ENCODE peak calls at places on chromosomes 6 and 20, in ten cellular contexts. X is stomach, C is HCT116, Y is K562, O is upper lobe of left lung, R is sigmoid colon, W is breast epithelium, Z is H1, K is GM12892, B is prostate gland. S is an unnamed sample.

GRCh38 chr20:48224531-48224930 is 439.2 kb upstream of the SULF2 start:
- DNase-seq in X (no peak), C (no peak), Y (no peak), O (no peak), R (no peak), W (no peak), Z (no peak), K (no peak), B (no peak), S (no peak)

GRCh38 chr6:15462717-15463525 is 199.9 kb downstream of the DTNBP1 start:
- DNase-seq in X (no peak), C (no peak), Y (no peak), O (no peak), R (no peak), W (no peak), Z (no peak), K (no peak), B (no peak), S (no peak)

GRCh38 chr6:16804515-16805161 is 43.4 kb upstream of the ATXN1 start:
- DNase-seq in X (no peak), C (no peak), Y (no peak), O (no peak), R (no peak), W (no peak), Z (no peak), K (no peak), B (no peak), S (no peak)

GRCh38 chr6:8029243-8029870 is 34.8 kb downstream of the BLOC1S5 start:
- DNase-seq in X (no peak), C (no peak), Y (no peak), O (no peak), R (no peak), W (no peak), Z (no peak), K (no peak), B (no peak), S (no peak)

GRCh38 chr20:50762435-50763201 is 31.2 kb downstream of the PARD6B start:
- DNase-seq in X (peak), C (no peak), Y (no peak), O (peak), R (peak), W (peak), Z (no peak), K (no peak), B (peak), S (no peak)

GRCh38 chr6:23690650-23691049 is 435.4 kb upstream of the NRSN1 start:
- DNase-seq in X (no peak), C (no peak), Y (no peak), O (no peak), R (no peak), W (no peak), Z (no peak), K (no peak), B (no peak), S (no peak)

GRCh38 chr6:89350281-89351037 is 2.1 kb downstream of the UBE2J1 start:
- DNase-seq in X (no peak), C (no peak), Y (no peak), O (no peak), R (no peak), W (no peak), Z (no peak), K (no peak), B (no peak), S (no peak)

GRCh38 chr20:37579091-37579490 is 51.4 kb upstream of the BLCAP start:
- DNase-seq in X (no peak), C (no peak), Y (no peak), O (no peak), R (no peak), W (no peak), Z (no peak), K (no peak), B (no peak), S (no peak)

GRCh38 chr20:59055302-59055701 is 12.7 kb upstream of the PRELID3B start:
- DNase-seq in X (no peak), C (no peak), Y (no peak), O (no peak), R (no peak), W (no peak), Z (no peak), K (no peak), B (no peak), S (no peak)

GRCh38 chr6:169395080-169395805 is 141.6 kb upstream of the THBS2 start:
- DNase-seq in X (no peak), C (no peak), Y (no peak), O (no peak), R (no peak), W (no peak), Z (no peak), K (no peak), B (no peak), S (no peak)

GRCh38 chr6:169398342-169399105 is 144.9 kb upstream of the THBS2 start:
- DNase-seq in X (no peak), C (no peak), Y (no peak), O (no peak), R (no peak), W (no peak), Z (no peak), K (no peak), B (no peak), S (peak)

GRCh38 chr6:169396554-169397163 is 143.0 kb upstream of the THBS2 start:
- DNase-seq in X (no peak), C (no peak), Y (no peak), O (no peak), R (no peak), W (no peak), Z (no peak), K (no peak), B (no peak), S (no peak)

GRCh38 chr6:169393753-169394152 is 140.1 kb upstream of the THBS2 start:
- DNase-seq in X (no peak), C (no peak), Y (no peak), O (no peak), R (no peak), W (no peak), Z (no peak), K (no peak), B (no peak), S (no peak)

GRCh38 chr6:169397684-169398083 is 144.0 kb upstream of the THBS2 start:
- DNase-seq in X (no peak), C (no peak), Y (no peak), O (no peak), R (no peak), W (no peak), Z (no peak), K (no peak), B (no peak), S (no peak)
- TF ChIP-seq POLR2AphosphoS5 in X (no peak), C (no peak), Y (no peak), O (no peak), R (no peak), W (no peak), Z (no peak), K (no peak), B (no peak), S (no peak)

DNA sequence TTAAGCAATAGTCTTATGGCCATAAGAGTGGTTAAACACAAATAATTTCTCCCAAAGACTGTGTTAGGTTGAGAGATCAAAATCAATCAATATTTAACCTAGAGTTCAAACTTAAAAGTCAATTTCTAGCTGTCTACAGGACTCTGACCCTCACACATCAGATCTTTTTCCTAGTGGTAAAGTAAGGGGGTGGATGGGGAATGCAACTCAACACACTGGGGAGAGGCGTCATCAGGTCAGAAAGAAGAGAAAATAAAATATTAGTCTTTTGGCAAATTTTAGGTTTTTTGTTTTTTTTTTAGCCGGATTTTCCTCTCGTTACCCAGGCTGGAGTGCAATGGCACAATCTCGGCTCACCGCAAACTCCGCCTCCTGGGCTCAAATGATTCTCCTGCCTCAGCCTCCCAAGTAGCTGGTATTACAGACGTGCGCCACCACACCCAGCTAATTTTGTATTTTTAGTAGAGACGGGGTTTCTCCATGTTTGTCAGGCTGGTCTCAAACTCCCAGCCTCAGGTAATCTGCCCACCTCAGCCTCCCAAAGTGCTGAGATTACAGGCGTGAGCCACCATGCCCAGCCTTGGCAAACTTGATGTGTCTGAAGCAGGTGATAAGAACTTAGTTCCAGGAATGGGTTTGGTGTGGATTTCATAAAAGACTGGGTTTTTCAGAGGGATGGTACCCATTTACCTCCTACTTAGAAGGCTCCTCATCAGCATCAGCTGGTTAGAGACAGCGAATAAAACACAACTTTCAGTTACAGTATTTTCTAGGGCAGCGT is 65.9 kb downstream of the MKKS start:
- DNase-seq in X (no peak), C (no peak), Y (no peak), O (no peak), R (no peak), W (no peak), Z (no peak), K (no peak), B (no peak), S (no peak)
- TF ChIP-seq POLR2AphosphoS5 in X (no peak), C (no peak), Y (no peak), O (no peak), R (no peak), W (no peak), Z (no peak), K (no peak), B (no peak), S (no peak)

DNA sequence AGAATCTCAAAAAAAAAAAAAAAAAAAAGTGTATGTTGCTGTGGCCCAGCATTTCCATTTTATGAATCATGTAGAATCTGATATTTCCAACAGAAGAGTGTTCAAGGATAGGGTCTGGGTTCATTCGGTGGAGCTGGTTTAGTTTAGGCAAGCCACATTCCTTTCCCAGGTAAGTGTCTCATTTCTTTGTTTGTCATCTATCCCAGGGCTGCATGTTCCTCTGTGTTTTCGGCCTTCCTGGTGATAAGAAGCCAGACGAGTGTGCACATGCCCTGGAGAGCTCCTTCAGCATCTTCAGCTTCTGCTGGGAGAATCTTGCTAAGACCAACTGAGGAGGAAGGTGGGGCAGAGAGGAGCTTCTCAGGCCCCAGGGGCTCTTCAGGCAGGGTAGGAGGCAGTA is 38.2 kb downstream of the NFYA start:
- DNase-seq in X (no peak), C (no peak), Y (no peak), O (no peak), R (no peak), W (no peak), Z (no peak), K (no peak), B (peak), S (no peak)
- TF ChIP-seq POLR2AphosphoS5 in X (no peak), C (no peak), Y (no peak), O (no peak), R (no peak), W (no peak), Z (no peak), K (no peak), B (peak), S (no peak)

DNA sequence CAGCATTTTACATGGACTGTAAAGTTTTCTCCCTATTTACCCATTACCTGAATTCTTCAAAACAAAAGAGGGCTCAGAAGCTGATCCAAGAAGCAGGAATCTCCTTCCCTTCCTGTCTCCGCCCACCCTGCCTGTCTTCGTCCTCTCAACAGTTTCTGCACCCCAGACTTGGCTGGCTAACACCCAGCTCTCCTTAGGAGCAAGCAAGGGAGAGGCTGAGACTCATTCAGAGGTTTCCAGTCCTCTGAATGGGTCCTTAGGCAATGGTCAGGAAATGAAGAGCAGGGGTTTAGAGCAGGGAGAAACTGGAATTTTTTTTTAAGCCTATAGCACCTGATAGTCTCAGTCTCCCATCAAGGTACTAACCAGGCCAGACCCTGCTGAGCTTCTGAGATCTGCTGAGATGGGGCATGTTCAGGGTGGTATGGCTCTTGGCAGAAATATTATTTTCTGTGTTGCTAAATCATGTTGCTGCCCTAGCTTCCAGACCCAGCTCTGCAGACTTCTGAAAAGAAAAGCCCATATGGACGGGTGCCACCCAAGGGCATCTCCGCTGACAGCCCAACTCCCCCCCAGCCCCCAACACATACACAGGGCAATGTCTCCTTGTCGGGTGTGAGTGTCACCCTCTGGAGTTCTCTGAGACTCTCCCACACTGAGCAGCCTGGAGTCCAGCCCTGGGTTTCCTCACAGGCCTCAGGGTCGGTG is 74.6 kb upstream of the CD93 start:
- DNase-seq in X (peak), C (no peak), Y (no peak), O (no peak), R (no peak), W (no peak), Z (no peak), K (no peak), B (no peak), S (no peak)
- TF ChIP-seq POLR2AphosphoS5 in X (no peak), C (no peak), Y (no peak), O (no peak), R (no peak), W (no peak), Z (no peak), K (no peak), B (no peak), S (no peak)

GRCh38 chr20:17749979-17750721 is 50.4 kb downstream of the BANF2 start:
- DNase-seq in X (peak), C (no peak), Y (no peak), O (peak), R (peak), W (no peak), Z (no peak), K (no peak), B (no peak), S (peak)
- TF ChIP-seq POLR2AphosphoS5 in X (no peak), C (no peak), Y (no peak), O (peak), R (peak), W (no peak), Z (no peak), K (no peak), B (no peak), S (peak)

DNA sequence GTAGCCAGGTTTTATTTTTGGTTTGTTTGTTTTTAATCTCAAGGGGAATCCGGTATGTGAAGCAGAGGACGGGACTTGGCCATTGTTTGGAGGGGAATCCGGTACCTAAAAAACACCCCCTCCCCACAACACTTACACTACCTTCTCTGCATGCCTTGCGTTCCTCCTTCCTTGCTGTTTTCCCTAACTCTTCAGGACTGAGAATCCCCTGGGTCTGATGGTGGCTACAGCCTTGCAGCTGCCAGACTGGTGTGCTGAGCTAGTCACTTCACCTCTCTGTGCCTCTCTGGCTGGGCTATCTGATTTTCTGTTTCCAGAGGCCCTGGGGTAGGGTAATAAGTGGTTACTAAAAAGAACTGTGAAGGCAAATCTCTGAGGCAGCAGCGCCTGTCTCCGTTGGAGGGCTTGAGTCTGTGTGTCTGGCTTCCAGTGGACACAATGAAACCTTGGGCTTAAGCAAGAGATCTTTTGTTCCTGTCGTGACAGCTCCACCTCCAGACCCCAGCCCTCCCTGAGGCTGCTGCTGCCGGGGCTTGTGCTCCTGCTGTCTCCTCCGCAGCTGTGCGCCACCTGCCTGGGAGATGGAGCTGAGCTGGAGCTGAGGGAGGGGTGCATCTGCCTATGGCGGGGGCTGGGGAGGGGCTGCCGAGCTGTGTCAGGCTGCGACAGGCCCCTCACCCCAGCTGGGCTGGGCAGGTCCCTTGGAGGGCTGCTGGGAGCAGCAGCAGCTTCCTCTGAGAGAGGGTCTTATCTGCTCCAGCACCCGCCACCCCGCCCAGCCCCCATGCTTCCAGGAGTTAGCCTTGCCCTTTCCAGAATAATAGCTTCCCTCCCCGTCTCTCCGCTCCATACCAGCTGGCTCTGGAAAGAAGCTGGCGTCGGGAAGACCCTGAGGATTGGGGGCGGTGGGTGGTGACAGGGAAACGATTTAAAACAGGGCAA is 65.8 kb upstream of the CCDC167 start:
- DNase-seq in X (no peak), C (no peak), Y (no peak), O (no peak), R (no peak), W (no peak), Z (peak), K (no peak), B (no peak), S (no peak)
- TF ChIP-seq POLR2AphosphoS5 in X (no peak), C (no peak), Y (no peak), O (no peak), R (no peak), W (no peak), Z (no peak), K (no peak), B (no peak), S (no peak)

DNA sequence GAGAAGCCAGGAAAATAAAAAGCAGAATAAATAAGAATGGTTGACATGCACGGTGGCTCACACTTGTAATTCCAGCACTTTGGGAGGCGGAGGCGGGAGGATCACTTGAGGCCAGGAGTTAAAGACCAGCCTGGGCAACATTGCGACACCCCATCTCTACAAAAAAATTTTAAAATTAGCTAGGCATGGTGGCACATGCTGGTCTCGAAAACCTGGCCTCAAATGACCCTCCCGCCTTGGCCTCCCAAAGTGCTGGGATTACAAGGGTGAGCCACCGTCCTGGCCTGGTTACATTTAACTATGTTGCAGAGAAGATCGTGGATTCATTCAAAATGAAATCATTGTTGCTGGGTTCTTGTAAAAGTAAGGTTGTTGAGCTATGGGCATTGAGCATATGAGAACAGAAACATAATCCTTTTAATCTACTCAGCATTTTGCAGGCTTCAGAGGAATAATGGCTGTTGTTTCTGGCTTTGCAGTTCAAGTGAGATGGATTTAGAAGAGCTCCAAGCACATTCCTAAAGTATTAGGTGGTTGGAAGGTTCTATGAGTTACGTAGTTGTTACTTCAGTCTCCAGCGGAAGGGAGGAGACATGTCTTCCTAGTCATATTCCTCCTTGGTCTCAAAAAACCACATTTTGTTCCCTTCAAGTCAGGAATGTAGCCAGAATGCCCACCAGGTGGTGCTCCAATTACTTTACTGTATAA is 45.6 kb upstream of the RAB23 start:
- DNase-seq in X (peak), C (peak), Y (peak), O (peak), R (peak), W (no peak), Z (no peak), K (no peak), B (no peak), S (no peak)
- TF ChIP-seq POLR2AphosphoS5 in X (peak), C (no peak), Y (no peak), O (no peak), R (peak), W (no peak), Z (no peak), K (no peak), B (peak), S (no peak)

DNA sequence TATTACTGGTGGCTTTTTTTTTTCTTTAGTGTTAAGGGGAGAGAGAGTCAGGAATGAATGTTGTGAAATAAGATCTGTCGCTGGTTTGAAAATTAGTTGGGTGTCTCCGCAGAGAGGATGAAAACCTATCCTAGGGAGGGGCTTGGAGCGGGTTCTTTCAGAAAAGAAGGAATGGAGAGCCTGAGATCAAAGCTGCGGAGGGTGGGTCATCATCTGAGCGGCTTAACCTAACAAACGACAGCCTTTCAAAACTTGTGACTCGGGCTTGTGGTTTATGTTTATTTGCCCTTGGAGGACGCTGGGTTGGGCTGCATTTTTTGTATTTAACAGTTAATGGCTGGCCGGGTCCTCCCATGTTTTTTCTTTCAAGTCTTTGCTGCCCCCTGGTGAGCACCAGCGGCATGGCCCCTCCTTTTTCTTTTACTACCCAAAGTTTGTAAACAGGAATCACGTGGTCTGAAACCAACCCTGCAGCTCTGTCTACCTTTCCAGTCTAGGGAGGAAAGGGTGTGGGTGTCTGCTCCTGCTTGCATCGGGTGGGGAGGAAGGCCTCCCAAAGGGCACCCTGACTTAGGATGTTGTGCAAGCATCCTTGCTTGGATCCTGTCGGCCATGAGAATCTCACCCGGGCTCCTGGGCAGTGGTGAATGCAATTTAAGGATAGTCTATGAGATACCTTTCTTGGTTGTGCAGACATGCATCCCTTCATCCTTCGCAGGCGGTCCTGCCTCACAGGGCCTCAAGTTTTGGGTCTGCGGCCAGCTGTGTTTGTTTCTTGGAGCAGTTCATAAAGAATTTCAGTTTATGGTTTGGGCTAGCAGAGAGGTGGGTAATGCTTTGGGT is 2.2 kb downstream of the PIM1 start:
- DNase-seq in X (peak), C (peak), Y (peak), O (peak), R (peak), W (peak), Z (peak), K (peak), B (peak), S (peak)
- TF ChIP-seq POLR2AphosphoS5 in X (peak), C (peak), Y (peak), O (peak), R (peak), W (peak), Z (no peak), K (no peak), B (peak), S (no peak)